ENCODE peak calls at places on chromosome 5, in five cellular contexts. V, S, M, T and Z are unnamed samples.

GRCh38 chr5:132322266-132322665 is 28.1 kb downstream of the SLC22A4 start:
- DNase-seq in S (no peak), V (no peak), T (no peak), M (peak), Z (no peak)

GRCh38 chr5:154174091-154174490 is 16.4 kb upstream of the GALNT10 start:
- DNase-seq in S (no peak), T (no peak), V (no peak), M (no peak), Z (no peak)

GRCh38 chr5:10607023-10607665 is 43.3 kb downstream of the ANKRD33B start:
- DNase-seq in S (no peak), V (peak), T (peak), M (no peak), Z (no peak)

GRCh38 chr5:134502259-134502658 is 23.2 kb upstream of the JADE2 start:
- DNase-seq in T (no peak), M (no peak), S (no peak), V (no peak), Z (no peak)

GRCh38 chr5:140808889-140809291 is 2.0 kb downstream of the PCDHA4 start:
- DNase-seq in T (no peak), V (no peak), S (no peak), M (no peak), Z (no peak)

GRCh38 chr5:17222679-17223078 is 5.2 kb downstream of the BASP1 start:
- DNase-seq in T (no peak), M (no peak), S (no peak), V (no peak), Z (no peak)

GRCh38 chr5:76691470-76692273 is 24.3 kb upstream of the F2R start:
- DNase-seq in S (no peak), T (peak), V (no peak), M (no peak), Z (no peak)

GRCh38 chr5:140926211-140926902 is at the start of gene PCDHAC1:
- DNase-seq in S (no peak), M (peak), T (no peak), V (peak), Z (peak)

GRCh38 chr5:74767579-74767913 is 497 bp downstream of the NSA2 start:
- DNase-seq in V (no peak), T (no peak), S (peak), M (no peak), Z (peak)

GRCh38 chr5:39461007-39461682 is 36.4 kb upstream of the DAB2 start:
- DNase-seq in V (no peak), S (no peak), M (no peak), T (peak), Z (no peak)

GRCh38 chr5:109876030-109876726 is 186.5 kb downstream of the MAN2A1 start:
- DNase-seq in S (no peak), V (no peak), M (no peak), T (no peak), Z (no peak)

GRCh38 chr5:151041577-151042268 is 21.3 kb downstream of the GPX3 start:
- DNase-seq in M (no peak), V (no peak), S (no peak), T (no peak), Z (no peak)

GRCh38 chr5:128038641-128039040 is 44.9 kb upstream of the SLC12A2 start:
- DNase-seq in M (no peak), V (peak), T (no peak), S (peak), Z (peak)

GRCh38 chr5:149427374-149427773 is 48.3 kb upstream of the IL17B start:
- DNase-seq in M (no peak), V (no peak), T (no peak), S (no peak), Z (no peak)

GRCh38 chr5:77339491-77339890 is 129.0 kb downstream of the PDE8B start:
- DNase-seq in S (no peak), M (no peak), V (no peak), T (no peak), Z (no peak)

GRCh38 chr5:39025456-39025855 is 48.7 kb downstream of the RICTOR start:
- DNase-seq in S (no peak), M (no peak), T (no peak), V (no peak), Z (no peak)

GRCh38 chr5:81630721-81631120 is 120.2 kb downstream of the SSBP2 start:
- DNase-seq in V (no peak), M (no peak), S (no peak), T (no peak), Z (no peak)

GRCh38 chr5:173926359-173926758 is 38.2 kb downstream of the CPEB4 start:
- DNase-seq in T (no peak), V (no peak), S (no peak), M (no peak), Z (no peak)

GRCh38 chr5:43232943-43233833 is 41.2 kb downstream of the NIM1K start:
- DNase-seq in M (no peak), T (no peak), S (no peak), V (no peak), Z (no peak)

GRCh38 chr5:75571547-75571946 is 39.7 kb upstream of the ANKDD1B start:
- DNase-seq in M (no peak), V (no peak), T (no peak), S (no peak), Z (no peak)

GRCh38 chr5:147935032-147935431 is 28.7 kb upstream of the C5orf46 start:
- DNase-seq in S (peak), V (no peak), T (no peak), M (no peak), Z (peak)

GRCh38 chr5:153752890-153753289 is 262.4 kb downstream of the GRIA1 start:
- DNase-seq in V (no peak), M (no peak), S (no peak), T (no peak), Z (no peak)

GRCh38 chr5:59673438-59674058 is 220.0 kb downstream of the PDE4D start:
- DNase-seq in M (no peak), S (peak), T (no peak), V (peak), Z (peak)
- TF ChIP-seq SP1 in M (no peak), S (no peak), T (no peak), V (no peak), Z (no peak)

DNA sequence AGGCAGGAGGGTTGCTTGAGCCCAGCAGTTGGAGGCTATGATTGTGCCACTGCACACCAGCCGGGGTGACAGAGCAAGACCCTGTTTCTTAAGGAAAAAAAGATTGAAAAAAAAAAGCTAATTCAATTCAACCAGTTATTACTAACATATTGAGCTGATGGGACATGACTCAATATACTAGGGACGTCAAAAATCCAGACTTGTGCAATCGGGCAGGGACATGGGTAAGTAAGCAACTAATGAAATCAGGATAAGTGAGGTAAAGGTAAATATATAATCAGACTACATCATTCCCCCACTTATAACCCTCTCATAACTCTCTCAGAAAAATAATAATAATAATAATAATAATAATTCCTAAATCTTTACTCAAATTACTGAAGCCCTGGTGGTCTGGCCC is 975 bp upstream of the HAVCR1 start:
- DNase-seq in V (no peak), S (peak), M (no peak), T (no peak), Z (no peak)
- TF ChIP-seq SIN3A in V (no peak), S (no peak), M (no peak), T (no peak), Z (no peak)

GRCh38 chr5:111251941-111252340 is 27.8 kb downstream of the CAMK4 start:
- DNase-seq in M (no peak), T (no peak), S (no peak), V (no peak), Z (no peak)

GRCh38 chr5:111256128-111256527 is 31.9 kb downstream of the CAMK4 start:
- DNase-seq in T (no peak), S (no peak), M (no peak), V (no peak), Z (no peak)

GRCh38 chr5:111252799-111253564 is 28.8 kb downstream of the CAMK4 start:
- DNase-seq in T (no peak), S (no peak), M (no peak), V (no peak), Z (no peak)

GRCh38 chr5:111259636-111260035 is 35.5 kb downstream of the CAMK4 start:
- DNase-seq in M (no peak), V (no peak), S (no peak), T (no peak), Z (no peak)

DNA sequence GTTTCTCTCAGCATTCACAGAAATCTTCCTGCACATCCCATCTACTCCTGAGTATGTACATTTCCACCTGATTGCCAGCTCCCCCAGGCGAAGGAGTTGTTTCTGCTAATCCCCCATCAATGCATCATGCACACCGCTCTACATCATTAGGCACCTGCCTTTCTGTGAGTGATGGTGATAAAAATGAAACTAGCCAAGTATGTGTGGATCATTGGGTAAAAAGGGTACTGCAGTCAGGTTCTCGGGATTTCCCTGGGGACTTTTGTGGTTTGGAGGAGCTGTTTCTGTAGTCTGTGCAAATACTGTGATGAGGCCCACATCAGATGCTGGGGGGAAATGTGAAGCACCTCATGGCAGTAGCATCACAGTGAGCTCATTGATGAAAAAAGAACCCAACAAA is 30.4 kb downstream of the CAMK4 start:
- DNase-seq in T (peak), S (no peak), V (no peak), M (no peak), Z (no peak)
- TF ChIP-seq SP1 in T (peak), S (no peak), V (no peak), M (no peak), Z (no peak)

GRCh38 chr5:8456846-8457186 is 587.9 kb downstream of the MTRR start:
- DNase-seq in T (no peak), S (no peak), V (no peak), M (no peak), Z (no peak)

GRCh38 chr5:8461543-8461942 is 592.6 kb downstream of the MTRR start:
- DNase-seq in T (no peak), V (peak), M (no peak), S (no peak), Z (no peak)

GRCh38 chr5:8462565-8462964 is 593.6 kb downstream of the MTRR start:
- DNase-seq in V (no peak), T (no peak), S (no peak), M (no peak), Z (no peak)

GRCh38 chr5:8457187-8458037 is 588.5 kb downstream of the MTRR start:
- DNase-seq in T (peak), S (peak), M (no peak), V (peak), Z (no peak)

DNA sequence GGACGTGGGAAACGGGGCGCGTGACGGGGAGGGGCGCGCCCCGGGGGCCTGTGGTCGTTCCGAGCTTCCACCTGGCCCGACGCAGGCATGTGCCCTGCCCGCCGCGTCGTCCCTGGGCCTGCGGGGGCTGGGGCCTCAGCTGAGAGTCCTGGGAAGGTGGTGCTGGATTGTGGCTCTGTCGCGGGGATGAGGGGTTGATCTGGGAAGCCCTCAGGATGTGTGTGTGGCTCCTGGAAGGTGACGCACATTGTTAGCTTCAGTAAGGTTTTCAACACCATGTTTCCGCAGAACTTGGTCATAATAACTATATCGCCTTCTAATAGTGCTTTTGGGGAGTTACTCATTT is 589.1 kb downstream of the MTRR start:
- DNase-seq in S (no peak), V (peak), M (no peak), T (no peak), Z (no peak)
- TF ChIP-seq SIN3A in S (no peak), V (no peak), M (no peak), T (no peak), Z (no peak)

DNA sequence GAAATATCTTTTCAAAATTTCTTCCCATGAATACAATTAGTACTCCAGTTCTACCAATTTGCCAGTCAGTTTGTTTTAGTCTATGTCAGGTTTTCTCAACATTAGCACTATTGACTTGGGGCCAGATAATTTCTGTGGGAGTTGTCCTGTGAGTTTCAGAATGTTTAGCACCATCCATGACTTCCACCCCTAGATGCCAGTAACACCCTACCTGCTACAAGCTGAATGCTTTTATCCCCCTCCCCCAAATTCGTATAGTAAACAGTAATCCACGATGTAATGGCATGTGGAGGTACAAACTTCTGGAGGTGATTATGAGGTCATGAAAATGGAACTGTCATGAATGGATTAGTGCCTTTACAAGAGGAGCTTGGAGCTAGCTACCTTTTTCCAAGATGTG is 420.0 kb downstream of the CDH18 start:
- DNase-seq in V (no peak), M (no peak), T (no peak), S (no peak), Z (no peak)
- TF ChIP-seq SP1 in V (no peak), M (no peak), T (no peak), S (no peak), Z (no peak)

DNA sequence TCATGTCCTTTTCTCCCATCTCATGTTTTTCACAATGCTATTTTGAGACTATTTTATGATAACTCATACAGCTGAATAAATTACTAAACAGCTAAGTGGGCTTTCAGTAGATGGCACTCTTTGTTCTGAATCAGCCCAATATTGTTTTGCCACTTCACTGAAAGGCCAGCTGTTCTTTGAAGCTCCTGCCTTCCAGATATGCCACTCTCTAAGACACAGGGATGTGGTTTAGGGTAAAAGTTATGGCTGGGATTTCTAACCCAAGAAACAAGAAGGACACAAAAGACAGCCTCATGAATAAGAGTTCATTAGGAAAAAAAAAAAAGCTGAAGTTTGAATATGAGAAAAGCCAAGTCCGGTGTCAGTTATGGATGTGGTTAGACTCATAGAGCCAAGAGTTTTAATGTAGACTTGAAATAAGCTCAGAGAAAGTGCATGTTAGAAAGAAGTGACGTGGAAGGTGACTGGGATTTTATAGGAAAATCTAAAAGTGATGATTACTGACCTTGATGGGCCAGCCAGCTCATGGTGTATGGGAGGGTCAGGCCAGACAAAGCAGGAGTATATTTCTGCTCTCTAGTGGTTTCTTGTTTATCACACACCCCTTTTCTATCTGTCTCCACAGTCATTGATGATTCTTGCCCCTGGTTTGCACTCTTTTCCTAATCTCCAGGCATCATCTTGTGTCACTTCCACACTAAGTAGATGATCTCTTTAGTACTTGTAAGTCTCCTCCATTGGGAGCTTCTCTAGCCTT is 488.5 kb downstream of the NR2F1-AS1 start:
- DNase-seq in M (no peak), T (no peak), S (no peak), V (no peak), Z (no peak)
- TF ChIP-seq SIN3A in M (no peak), T (no peak), S (no peak), V (no peak), Z (no peak)

GRCh38 chr5:102856374-102856748 is 101.3 kb downstream of the PAM start:
- DNase-seq in T (no peak), V (no peak), M (no peak), S (no peak), Z (no peak)
- TF ChIP-seq SP1 in T (no peak), V (no peak), M (no peak), S (no peak), Z (peak)

DNA sequence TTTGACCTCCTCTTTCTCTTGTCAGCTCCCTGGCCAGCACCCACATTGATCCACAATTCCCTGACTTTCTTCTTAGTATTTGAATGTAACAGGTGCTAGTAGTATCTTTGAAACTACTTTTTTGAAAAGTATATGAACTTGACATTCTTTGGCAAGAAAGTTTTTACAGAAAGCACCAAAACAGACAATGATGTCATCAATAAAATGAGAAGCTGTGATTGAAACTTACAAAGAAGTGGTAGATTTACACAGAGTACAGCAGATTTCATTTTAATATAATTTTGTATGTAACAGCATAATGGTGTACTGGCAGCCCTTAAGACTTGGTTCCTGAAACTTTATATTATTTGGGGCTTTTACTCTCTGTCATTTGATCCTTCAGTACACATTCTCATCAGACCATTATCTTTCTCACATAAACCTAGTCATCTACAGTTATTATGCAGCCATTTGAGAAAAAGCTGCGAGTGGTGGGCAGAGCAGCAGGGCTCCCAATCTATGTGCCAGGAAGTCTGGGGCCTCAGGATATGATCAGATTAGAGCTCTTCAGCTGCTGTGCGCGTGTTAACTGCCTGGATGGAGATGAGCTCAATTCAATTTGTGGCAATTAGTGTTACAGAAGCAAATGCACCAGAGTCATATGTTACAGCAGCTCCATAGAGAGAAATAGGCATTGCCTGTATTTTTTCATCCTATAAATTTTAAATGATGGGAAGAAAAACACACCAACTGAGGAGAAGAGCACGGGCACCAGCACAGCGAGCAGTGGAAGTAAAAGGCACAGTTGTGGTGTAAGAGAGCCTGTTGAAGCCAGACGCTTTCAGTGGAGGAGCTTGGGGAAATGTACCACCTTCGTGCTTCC is 126.1 kb downstream of the STARD4 start:
- DNase-seq in M (no peak), V (no peak), T (no peak), S (no peak), Z (no peak)
- TF ChIP-seq SIN3A in M (no peak), V (no peak), T (no peak), S (no peak), Z (no peak)

DNA sequence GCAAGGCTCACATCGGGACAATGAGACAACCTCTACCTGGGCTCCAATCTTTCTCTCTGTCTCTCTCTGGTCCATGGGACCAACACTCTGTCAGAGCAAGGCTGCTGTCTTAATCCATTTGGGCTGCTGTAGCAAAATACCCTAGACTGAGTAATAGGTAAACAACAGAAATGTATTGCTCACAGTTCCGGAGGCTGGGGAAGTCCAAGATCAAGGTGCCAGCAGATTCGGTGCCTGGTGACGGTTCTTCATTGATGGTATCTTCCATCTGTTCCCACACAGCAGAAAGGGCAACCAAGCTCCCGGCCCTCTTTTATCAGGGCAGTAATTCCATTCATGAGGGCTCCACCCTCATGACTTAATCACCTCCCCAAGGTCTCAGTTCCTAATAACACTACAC is 61.3 kb upstream of the SPOCK1 start:
- DNase-seq in T (no peak), V (no peak), S (no peak), M (no peak), Z (no peak)
- TF ChIP-seq SP1 in T (no peak), V (no peak), S (no peak), M (no peak), Z (no peak)

DNA sequence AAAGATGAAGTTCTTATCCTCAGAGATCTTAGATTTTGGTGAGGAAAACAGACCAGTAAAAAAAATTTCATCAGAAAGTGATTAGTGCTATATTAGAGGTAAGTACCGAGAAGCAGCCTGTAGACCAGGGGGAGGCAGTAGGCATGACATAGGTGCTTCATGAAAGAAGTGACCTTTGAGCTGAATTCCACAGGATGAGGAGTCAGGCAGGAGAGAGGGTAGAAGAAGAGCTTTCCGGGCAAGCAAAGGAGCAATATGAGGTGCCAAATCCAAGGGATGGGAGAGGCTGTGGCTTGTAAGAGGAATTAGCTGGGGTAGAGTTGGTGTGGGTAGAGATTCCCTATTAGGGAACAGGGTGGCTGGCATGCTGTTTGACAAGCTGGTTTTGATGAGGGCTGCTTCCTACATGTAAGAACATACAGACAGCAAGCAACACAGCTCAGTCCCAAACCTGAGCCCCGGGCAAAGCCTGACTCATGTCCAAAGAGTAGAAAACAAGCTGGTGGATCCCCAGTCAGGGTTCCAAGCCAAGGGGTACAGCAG is 48.4 kb upstream of the PWWP2A start:
- DNase-seq in T (no peak), V (no peak), S (peak), M (no peak), Z (no peak)
- TF ChIP-seq SIN3A in T (no peak), V (no peak), S (no peak), M (no peak), Z (no peak)